ENCODE peak calls at places on chromosomes 13 and 19, in four cellular contexts. One of them, this sample, is unnamed.

GRCh38 chr13:100588350-100589177 is at the start of gene GGACT:
- DNase-seq in HS-5: no peak
- DNase-seq in nephron progenitor cell: peak; percentile 77
- DNase-seq in stimulated activated CD8-positive, alpha-beta memory T cell treated with anti-CD3 and anti-CD28 coated beads, Interleukin-7, amount 100 ng/mL, for 48 hours: peak; percentile 78
- DNase-seq in this sample: no peak

GRCh38 chr19:38799104-38799503 is 10.1 kb downstream of the LGALS7B start:
- DNase-seq in HS-5: no peak
- DNase-seq in nephron progenitor cell: no peak
- DNase-seq in stimulated activated CD8-positive, alpha-beta memory T cell treated with anti-CD3 and anti-CD28 coated beads, Interleukin-7, amount 100 ng/mL, for 48 hours: no peak
- DNase-seq in this sample: no peak

GRCh38 chr13:114145256-114145655 is 12.8 kb upstream of the RASA3 start:
- DNase-seq in stimulated activated CD8-positive, alpha-beta memory T cell treated with anti-CD3 and anti-CD28 coated beads, Interleukin-7, amount 100 ng/mL, for 48 hours: no peak
- DNase-seq in nephron progenitor cell: no peak
- DNase-seq in HS-5: no peak
- DNase-seq in this sample: no peak

GRCh38 chr19:35011091-35011689 is 11.1 kb downstream of the GRAMD1A start:
- DNase-seq in stimulated activated CD8-positive, alpha-beta memory T cell treated with anti-CD3 and anti-CD28 coated beads, Interleukin-7, amount 100 ng/mL, for 48 hours: no peak
- DNase-seq in HS-5: no peak
- DNase-seq in nephron progenitor cell: no peak
- DNase-seq in this sample: no peak

GRCh38 chr13:37023871-37024270 is 23.3 kb downstream of the EXOSC8 start:
- DNase-seq in nephron progenitor cell: no peak
- DNase-seq in stimulated activated CD8-positive, alpha-beta memory T cell treated with anti-CD3 and anti-CD28 coated beads, Interleukin-7, amount 100 ng/mL, for 48 hours: no peak
- DNase-seq in HS-5: no peak
- DNase-seq in this sample: no peak

GRCh38 chr13:34863360-34864135 is 78.5 kb upstream of the NBEA start:
- DNase-seq in nephron progenitor cell: no peak
- DNase-seq in stimulated activated CD8-positive, alpha-beta memory T cell treated with anti-CD3 and anti-CD28 coated beads, Interleukin-7, amount 100 ng/mL, for 48 hours: no peak
- DNase-seq in HS-5: peak; percentile 69
- DNase-seq in this sample: peak; percentile 70

GRCh38 chr13:46668302-46668720 is 115.3 kb downstream of the LRCH1 start:
- DNase-seq in HS-5: peak; percentile 42
- DNase-seq in nephron progenitor cell: no peak
- DNase-seq in stimulated activated CD8-positive, alpha-beta memory T cell treated with anti-CD3 and anti-CD28 coated beads, Interleukin-7, amount 100 ng/mL, for 48 hours: no peak
- DNase-seq in this sample: peak; percentile 64

GRCh38 chr19:48696353-48697010 is 711 bp downstream of the FUT2 start:
- DNase-seq in stimulated activated CD8-positive, alpha-beta memory T cell treated with anti-CD3 and anti-CD28 coated beads, Interleukin-7, amount 100 ng/mL, for 48 hours: no peak
- DNase-seq in nephron progenitor cell: no peak
- DNase-seq in HS-5: no peak
- DNase-seq in this sample: no peak

GRCh38 chr19:42140125-42140754 is 8.0 kb upstream of the POU2F2 start:
- DNase-seq in HS-5: no peak
- DNase-seq in stimulated activated CD8-positive, alpha-beta memory T cell treated with anti-CD3 and anti-CD28 coated beads, Interleukin-7, amount 100 ng/mL, for 48 hours: no peak
- DNase-seq in nephron progenitor cell: peak; percentile 94
- DNase-seq in this sample: peak; percentile 23

GRCh38 chr13:101917833-101918755 is 465.6 kb downstream of the ITGBL1 start:
- DNase-seq in HS-5: no peak
- DNase-seq in nephron progenitor cell: no peak
- DNase-seq in stimulated activated CD8-positive, alpha-beta memory T cell treated with anti-CD3 and anti-CD28 coated beads, Interleukin-7, amount 100 ng/mL, for 48 hours: no peak
- DNase-seq in this sample: no peak

GRCh38 chr13:85266331-85266730 is 532.9 kb downstream of the SLITRK6 start:
- DNase-seq in HS-5: no peak
- DNase-seq in nephron progenitor cell: peak; percentile 2
- DNase-seq in stimulated activated CD8-positive, alpha-beta memory T cell treated with anti-CD3 and anti-CD28 coated beads, Interleukin-7, amount 100 ng/mL, for 48 hours: no peak
- DNase-seq in this sample: no peak

GRCh38 chr19:40006273-40006691 is 9.4 kb downstream of the ZNF546 start:
- DNase-seq in HS-5: peak; percentile 83
- DNase-seq in stimulated activated CD8-positive, alpha-beta memory T cell treated with anti-CD3 and anti-CD28 coated beads, Interleukin-7, amount 100 ng/mL, for 48 hours: no peak
- DNase-seq in nephron progenitor cell: no peak
- DNase-seq in this sample: peak; percentile 78

GRCh38 chr19:925912-926594 is at the start of gene ARID3A:
- DNase-seq in nephron progenitor cell: peak; percentile 64
- DNase-seq in HS-5: no peak
- DNase-seq in stimulated activated CD8-positive, alpha-beta memory T cell treated with anti-CD3 and anti-CD28 coated beads, Interleukin-7, amount 100 ng/mL, for 48 hours: no peak
- DNase-seq in this sample: no peak

GRCh38 chr13:67635754-67636153 is 405.6 kb upstream of the PCDH9 start:
- DNase-seq in stimulated activated CD8-positive, alpha-beta memory T cell treated with anti-CD3 and anti-CD28 coated beads, Interleukin-7, amount 100 ng/mL, for 48 hours: no peak
- DNase-seq in nephron progenitor cell: no peak
- DNase-seq in HS-5: no peak
- DNase-seq in this sample: no peak

GRCh38 chr13:110218601-110219201 is 88.3 kb downstream of the COL4A1 start:
- DNase-seq in HS-5: no peak
- DNase-seq in stimulated activated CD8-positive, alpha-beta memory T cell treated with anti-CD3 and anti-CD28 coated beads, Interleukin-7, amount 100 ng/mL, for 48 hours: no peak
- DNase-seq in nephron progenitor cell: no peak
- DNase-seq in this sample: no peak

GRCh38 chr19:16624236-16624635 is 3.8 kb downstream of the MED26 start:
- DNase-seq in stimulated activated CD8-positive, alpha-beta memory T cell treated with anti-CD3 and anti-CD28 coated beads, Interleukin-7, amount 100 ng/mL, for 48 hours: no peak
- DNase-seq in nephron progenitor cell: no peak
- DNase-seq in HS-5: no peak
- DNase-seq in this sample: no peak

GRCh38 chr19:11242864-11243797 is 3.7 kb downstream of the ANGPTL8 start:
- DNase-seq in nephron progenitor cell: peak; percentile 100
- DNase-seq in stimulated activated CD8-positive, alpha-beta memory T cell treated with anti-CD3 and anti-CD28 coated beads, Interleukin-7, amount 100 ng/mL, for 48 hours: peak; percentile 69
- DNase-seq in HS-5: no peak
- DNase-seq in this sample: peak; percentile 19

GRCh38 chr19:4524808-4525562 is 6.7 kb upstream of the PLIN4 start:
- DNase-seq in HS-5: no peak
- DNase-seq in stimulated activated CD8-positive, alpha-beta memory T cell treated with anti-CD3 and anti-CD28 coated beads, Interleukin-7, amount 100 ng/mL, for 48 hours: no peak
- DNase-seq in nephron progenitor cell: peak; percentile 80
- DNase-seq in this sample: no peak

GRCh38 chr19:3333662-3334061 is 32.7 kb upstream of the NFIC start:
- DNase-seq in stimulated activated CD8-positive, alpha-beta memory T cell treated with anti-CD3 and anti-CD28 coated beads, Interleukin-7, amount 100 ng/mL, for 48 hours: no peak
- DNase-seq in nephron progenitor cell: no peak
- DNase-seq in HS-5: no peak
- DNase-seq in this sample: no peak

GRCh38 chr19:367963-368623 is 23.5 kb upstream of the MIER2 start:
- DNase-seq in HS-5: no peak
- DNase-seq in nephron progenitor cell: no peak
- DNase-seq in stimulated activated CD8-positive, alpha-beta memory T cell treated with anti-CD3 and anti-CD28 coated beads, Interleukin-7, amount 100 ng/mL, for 48 hours: no peak
- DNase-seq in this sample: no peak

GRCh38 chr13:98050041-98050466 is 92.8 kb upstream of the FARP1 start:
- DNase-seq in nephron progenitor cell: no peak
- DNase-seq in HS-5: no peak
- DNase-seq in stimulated activated CD8-positive, alpha-beta memory T cell treated with anti-CD3 and anti-CD28 coated beads, Interleukin-7, amount 100 ng/mL, for 48 hours: no peak
- DNase-seq in this sample: no peak

GRCh38 chr13:107459430-107459829 is 755.9 kb downstream of the LIG4 start:
- DNase-seq in HS-5: no peak
- DNase-seq in stimulated activated CD8-positive, alpha-beta memory T cell treated with anti-CD3 and anti-CD28 coated beads, Interleukin-7, amount 100 ng/mL, for 48 hours: no peak
- DNase-seq in nephron progenitor cell: no peak
- DNase-seq in this sample: peak; percentile 81

GRCh38 chr13:64480206-64480605 is 2749.9 kb downstream of the PCDH9 start:
- DNase-seq in stimulated activated CD8-positive, alpha-beta memory T cell treated with anti-CD3 and anti-CD28 coated beads, Interleukin-7, amount 100 ng/mL, for 48 hours: no peak
- DNase-seq in nephron progenitor cell: no peak
- DNase-seq in HS-5: no peak
- DNase-seq in this sample: no peak

GRCh38 chr13:72963762-72964161 is 95.0 kb upstream of the KLF5 start:
- DNase-seq in nephron progenitor cell: no peak
- DNase-seq in HS-5: no peak
- DNase-seq in stimulated activated CD8-positive, alpha-beta memory T cell treated with anti-CD3 and anti-CD28 coated beads, Interleukin-7, amount 100 ng/mL, for 48 hours: no peak
- DNase-seq in this sample: no peak

GRCh38 chr13:113604186-113604585 is 19.6 kb downstream of the TFDP1 start:
- DNase-seq in stimulated activated CD8-positive, alpha-beta memory T cell treated with anti-CD3 and anti-CD28 coated beads, Interleukin-7, amount 100 ng/mL, for 48 hours: no peak
- DNase-seq in nephron progenitor cell: no peak
- DNase-seq in HS-5: no peak
- DNase-seq in this sample: no peak

GRCh38 chr13:93029536-93029935 is 197.1 kb upstream of the GPC6 start:
- DNase-seq in nephron progenitor cell: no peak
- DNase-seq in stimulated activated CD8-positive, alpha-beta memory T cell treated with anti-CD3 and anti-CD28 coated beads, Interleukin-7, amount 100 ng/mL, for 48 hours: no peak
- DNase-seq in HS-5: no peak
- DNase-seq in this sample: no peak